ENCODE peak calls at places on chromosome 9, in six cellular contexts. V is COR-L47; I is kidney tubule cell; X is heart left ventricle; D is stimulated activated CD8-positive, alpha-beta memory T cell treated with anti-CD3 and anti-CD28 coated beads, Interleukin-7, amount 100 ng/mL, for 48 hours; C is hippocampal formation. M is an unnamed sample.

GRCh38 chr9:89941875-89942274 is 337.1 kb downstream of the GADD45G start:
- DNase-seq in V (no peak), I (peak), X (no peak), D (no peak), C (no peak), M (no peak)

GRCh38 chr9:12923472-12924009 is 148.7 kb downstream of the LURAP1L start:
- DNase-seq in V (no peak), I (no peak), X (peak), D (no peak), C (no peak), M (no peak)

GRCh38 chr9:81531511-81531910 is 157.8 kb downstream of the TLE1 start:
- DNase-seq in V (no peak), I (no peak), X (no peak), D (no peak), C (no peak), M (no peak)

GRCh38 chr9:130732131-130732530 is 38.6 kb downstream of the EXOSC2 start:
- DNase-seq in V (peak), I (no peak), X (no peak), D (no peak), C (no peak), M (no peak)

GRCh38 chr9:19513671-19514275 is 105.0 kb downstream of the ACER2 start:
- DNase-seq in V (no peak), I (peak), X (no peak), D (no peak), C (no peak), M (no peak)

GRCh38 chr9:109113239-109113638 is 6.5 kb downstream of the TMEM245 start:
- DNase-seq in V (no peak), I (no peak), X (no peak), D (no peak), C (no peak), M (no peak)

GRCh38 chr9:129109952-129110739 is 447 bp downstream of the CRAT start:
- DNase-seq in V (no peak), I (no peak), X (peak), D (no peak), C (no peak), M (no peak)

GRCh38 chr9:5786370-5787127 is 46.4 kb downstream of the ERMP1 start:
- DNase-seq in V (no peak), I (peak), X (no peak), D (no peak), C (no peak), M (peak)

GRCh38 chr9:89606567-89607311 is 1.9 kb downstream of the GADD45G start:
- DNase-seq in V (no peak), I (peak), X (peak), D (no peak), C (peak), M (no peak)

GRCh38 chr9:92968081-92968480 is 20.8 kb downstream of the FGD3 start:
- DNase-seq in V (no peak), I (no peak), X (no peak), D (no peak), C (no peak), M (no peak)

GRCh38 chr9:14633906-14634565 is 59.2 kb downstream of the ZDHHC21 start:
- DNase-seq in V (no peak), I (no peak), X (no peak), D (no peak), C (no peak), M (no peak)

GRCh38 chr9:137968235-137968634 is 90.7 kb downstream of the CACNA1B start:
- DNase-seq in V (no peak), I (no peak), X (no peak), D (no peak), C (no peak), M (no peak)

GRCh38 chr9:124553738-124554137 is 46.5 kb upstream of the NR5A1 start:
- DNase-seq in V (no peak), I (peak), X (no peak), D (no peak), C (no peak), M (no peak)

GRCh38 chr9:36450110-36450732 is 50.2 kb upstream of the RNF38 start:
- DNase-seq in V (peak), I (peak), X (no peak), D (no peak), C (peak), M (peak)

GRCh38 chr9:70340572-70340971 is 73.9 kb downstream of the KLF9 start:
- DNase-seq in V (peak), I (peak), X (no peak), D (no peak), C (no peak), M (peak)

GRCh38 chr9:122206118-122207046 is 22.4 kb downstream of the LHX6 start:
- DNase-seq in V (no peak), I (peak), X (no peak), D (no peak), C (no peak), M (no peak)

GRCh38 chr9:8917978-8918739 is 1118.6 kb upstream of the DMAC1 start:
- DNase-seq in V (no peak), I (no peak), X (no peak), D (no peak), C (no peak), M (no peak)

GRCh38 chr9:92965759-92966517 is 18.6 kb downstream of the FGD3 start:
- DNase-seq in V (no peak), I (no peak), X (no peak), D (no peak), C (no peak), M (no peak)

GRCh38 chr9:136742640-136743391 is at the start of gene LCN10:
- DNase-seq in V (peak), I (no peak), X (no peak), D (no peak), C (no peak), M (no peak)

GRCh38 chr9:530681-531080 is 310.8 kb upstream of the DMRT1 start:
- DNase-seq in V (no peak), I (peak), X (peak), D (no peak), C (no peak), M (no peak)

GRCh38 chr9:137809038-137809630 is 68.4 kb upstream of the CACNA1B start:
- DNase-seq in V (no peak), I (no peak), X (no peak), D (no peak), C (no peak), M (no peak)

GRCh38 chr9:70602364-70603019 is 188.0 kb upstream of the KLF9 start:
- DNase-seq in V (peak), I (peak), X (peak), D (no peak), C (peak), M (peak)

GRCh38 chr9:5364294-5364990 is 24.8 kb upstream of the RLN1 start:
- DNase-seq in V (no peak), I (peak), X (no peak), D (no peak), C (no peak), M (no peak)

GRCh38 chr9:35954942-35955546 is 2.9 kb downstream of the OR2S2 start:
- DNase-seq in V (peak), I (peak), X (no peak), D (no peak), C (peak), M (peak)

GRCh38 chr9:13810510-13810909 is 503.4 kb downstream of the NFIB start:
- DNase-seq in V (no peak), I (peak), X (no peak), D (no peak), C (no peak), M (no peak)

GRCh38 chr9:131395027-131395744 is 1.3 kb downstream of the PRRC2B start:
- DNase-seq in V (peak), I (peak), X (no peak), D (no peak), C (no peak), M (peak)

GRCh38 chr9:35236692-35237091 is 74.9 kb downstream of the UNC13B start:
- DNase-seq in V (no peak), I (peak), X (no peak), D (no peak), C (no peak), M (no peak)